ENCODE peak calls at places on chromosomes 12 and 14, in four cellular contexts. X is mesothelial cell of epicardium, F is Panc1, E is fibroblast of pulmonary artery. D is an unnamed sample.

GRCh38 chr12:113214938-113215400 is 6.3 kb upstream of the TPCN1 start:
- DNase-seq in X (no peak), E (peak), F (no peak), D (peak)

GRCh38 chr14:60125918-60126317 is 34.2 kb downstream of the PCNX4 start:
- DNase-seq in X (no peak), E (no peak), F (no peak), D (no peak)

GRCh38 chr14:69671365-69672050 is 60.1 kb downstream of the SUSD6 start:
- DNase-seq in E (no peak), X (no peak), F (no peak), D (no peak)

GRCh38 chr12:1367731-1368285 is 226.6 kb downstream of the FBXL14 start:
- DNase-seq in E (no peak), F (no peak), X (no peak), D (no peak)

GRCh38 chr14:68379510-68380303 is 413.2 kb downstream of the ZFP36L1 start:
- DNase-seq in F (no peak), X (no peak), E (no peak), D (no peak)

GRCh38 chr14:69700609-69701008 is 66.3 kb upstream of the SRSF5 start:
- DNase-seq in F (no peak), E (no peak), X (no peak), D (no peak)

GRCh38 chr12:95117178-95117599 is 43.8 kb upstream of the NR2C1 start:
- DNase-seq in X (peak), F (no peak), E (peak), D (no peak)

GRCh38 chr14:75335588-75335987 is 57.0 kb downstream of the FOS start:
- DNase-seq in X (no peak), E (no peak), F (no peak), D (no peak)

GRCh38 chr12:132152411-132152821 is 8.2 kb downstream of the NOC4L start:
- DNase-seq in F (no peak), X (peak), E (no peak), D (no peak)

GRCh38 chr12:27185234-27186045 is 58.6 kb upstream of the STK38L start:
- DNase-seq in E (peak), F (no peak), X (no peak), D (no peak)

GRCh38 chr14:89576132-89576923 is 159.3 kb upstream of the FOXN3 start:
- DNase-seq in F (no peak), X (no peak), E (no peak), D (peak)

GRCh38 chr14:61561144-61561543 is 134.2 kb upstream of the HIF1A start:
- DNase-seq in X (no peak), F (no peak), E (peak), D (no peak)

GRCh38 chr12:89939468-89940215 is 231.0 kb upstream of the ATP2B1 start:
- DNase-seq in E (no peak), X (no peak), F (no peak), D (no peak)

GRCh38 chr12:42568952-42569916 is 20.3 kb downstream of the PRICKLE1 start:
- DNase-seq in X (no peak), F (peak), E (peak), D (no peak)

GRCh38 chr12:113500662-113501435 is 29.2 kb upstream of the LHX5 start:
- DNase-seq in X (no peak), E (no peak), F (no peak), D (no peak)

GRCh38 chr12:51028126-51028810 is 2.1 kb upstream of the SLC11A2 start:
- DNase-seq in F (peak), X (no peak), E (peak), D (no peak)

GRCh38 chr14:72243309-72243708 is 311.1 kb downstream of the RGS6 start:
- DNase-seq in E (no peak), F (no peak), X (no peak), D (no peak)

GRCh38 chr12:9095322-9095721 is 20.4 kb downstream of the A2M start:
- DNase-seq in F (no peak), E (no peak), X (no peak), D (no peak)

GRCh38 chr14:34365309-34365915 is 96.6 kb downstream of the SPTSSA start:
- DNase-seq in X (no peak), E (peak), F (no peak), D (no peak)
- TF ChIP-seq CTCF in X (no peak), E (peak), F (peak), D (peak)

DNA sequence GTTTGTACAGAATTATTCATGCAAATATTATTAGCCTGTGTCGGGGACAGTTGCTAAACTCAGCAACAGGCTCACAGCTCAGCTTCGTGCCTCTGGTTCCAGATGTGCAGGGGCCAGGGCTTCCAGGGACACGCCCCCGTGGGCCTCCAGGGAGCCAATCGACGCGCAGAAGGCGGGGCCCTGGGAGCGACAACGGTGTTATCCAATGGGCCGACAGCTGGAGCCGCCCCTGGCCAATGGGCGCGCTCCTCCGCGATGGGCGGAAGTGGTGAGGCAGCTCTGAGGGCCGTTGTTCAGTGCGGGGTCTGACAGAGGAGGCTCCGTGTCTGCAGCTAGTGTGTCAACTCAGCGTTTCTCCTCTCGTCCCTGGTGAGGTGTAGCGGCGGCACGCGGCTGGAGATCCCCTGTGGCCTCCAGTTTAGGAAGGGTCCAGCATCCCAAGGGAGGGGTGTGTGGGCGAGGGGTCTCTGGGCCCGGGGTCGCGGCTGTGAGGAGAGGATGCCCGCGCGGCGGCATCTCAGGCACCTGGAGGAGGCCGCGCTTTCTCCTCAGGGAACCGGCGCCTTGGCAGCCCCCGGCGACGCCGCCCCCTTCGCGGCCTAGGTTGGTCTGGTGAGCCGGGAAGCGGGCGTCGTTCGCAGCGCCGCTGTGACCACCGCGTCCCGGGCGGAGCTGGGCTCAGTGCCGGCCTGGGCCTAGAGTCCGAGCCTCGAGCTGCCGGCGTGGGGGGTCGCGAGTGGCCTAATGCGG is at the start of gene TRAFD1:
- DNase-seq in X (peak), F (peak), E (peak), D (peak)
- TF ChIP-seq CTCF in X (no peak), F (no peak), E (no peak), D (no peak)

GRCh38 chr12:124509676-124510300 is 57.6 kb downstream of the NCOR2 start:
- DNase-seq in X (no peak), F (no peak), E (peak), D (no peak)

GRCh38 chr12:124509300-124509675 is 58.1 kb downstream of the NCOR2 start:
- DNase-seq in E (no peak), X (no peak), F (no peak), D (no peak)

GRCh38 chr12:124511259-124511985 is 56.0 kb downstream of the NCOR2 start:
- DNase-seq in F (no peak), E (no peak), X (no peak), D (no peak)

GRCh38 chr12:124508323-124509096 is 58.9 kb downstream of the NCOR2 start:
- DNase-seq in X (no peak), F (no peak), E (no peak), D (no peak)

GRCh38 chr12:124510301-124510970 is 57.0 kb downstream of the NCOR2 start:
- DNase-seq in F (no peak), X (no peak), E (no peak), D (no peak)
- TF ChIP-seq CTCF in F (no peak), X (no peak), E (no peak), D (no peak)

DNA sequence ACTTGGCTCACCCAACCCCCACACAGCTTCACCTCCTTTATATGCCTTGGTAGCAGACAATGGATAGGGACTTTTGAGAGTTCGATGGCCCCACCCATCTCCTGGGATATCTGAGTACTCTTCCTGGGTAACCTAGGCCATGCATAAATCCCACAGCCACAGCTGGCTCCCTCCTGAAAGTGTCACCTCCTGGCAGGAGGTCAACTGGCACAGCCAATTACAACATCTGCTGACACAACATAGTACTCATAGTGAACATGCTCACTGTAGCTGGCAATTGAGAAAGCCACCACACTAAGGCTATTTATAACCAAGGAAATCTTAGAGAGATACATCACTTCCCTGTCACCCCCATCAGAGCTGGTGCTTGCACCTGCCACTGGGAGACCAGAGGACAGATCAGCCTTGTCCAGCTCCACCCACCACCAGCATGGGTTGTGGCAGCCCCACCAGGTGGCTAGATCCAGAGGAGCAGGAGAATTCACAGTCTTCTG is 410.0 kb downstream of the SYT1 start:
- DNase-seq in F (no peak), X (no peak), E (no peak), D (no peak)
- TF ChIP-seq CTCF in F (no peak), X (no peak), E (no peak), D (no peak)

GRCh38 chr14:100035700-100036099 is 29.5 kb upstream of the EVL start:
- DNase-seq in F (no peak), X (no peak), E (no peak), D (no peak)
- TF ChIP-seq CTCF in F (no peak), X (no peak), E (no peak), D (no peak)

DNA sequence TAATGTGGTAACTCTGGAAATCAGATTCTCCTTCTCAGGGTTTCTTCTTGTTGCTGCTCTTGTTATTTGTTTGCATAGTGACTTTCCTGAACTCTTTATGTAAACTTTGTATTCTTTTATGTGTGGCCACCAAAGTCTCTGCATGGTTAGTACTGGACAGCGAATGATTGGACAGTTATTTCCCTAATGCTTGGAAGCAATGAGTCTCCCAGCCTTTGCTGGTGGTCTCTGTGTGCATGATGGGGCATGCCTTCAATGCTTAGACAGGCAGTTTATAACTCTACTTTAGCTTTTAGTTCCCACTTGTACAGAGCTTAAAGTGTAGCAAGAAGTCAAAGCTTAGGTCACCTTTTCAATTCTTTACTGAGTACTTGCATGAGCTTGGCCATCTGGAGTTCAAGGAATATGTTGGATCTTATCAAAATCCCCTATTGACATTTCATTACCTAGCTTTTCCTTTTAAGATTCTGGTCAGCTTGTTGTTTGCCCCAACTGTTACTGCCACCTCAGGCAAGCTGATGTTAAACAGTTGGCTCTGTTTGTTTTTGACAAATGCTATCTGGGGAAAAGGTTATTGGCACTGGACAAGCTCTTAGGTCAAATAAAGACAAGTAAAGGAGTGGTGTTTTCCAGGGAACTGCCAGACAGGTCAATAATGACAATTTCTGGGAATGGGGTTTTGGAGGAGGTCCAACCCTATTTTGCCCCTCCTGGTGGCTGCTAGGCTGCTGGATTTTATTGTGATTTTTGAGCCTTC is 12.3 kb downstream of the CCDC91 start:
- DNase-seq in E (no peak), F (no peak), X (no peak), D (no peak)
- TF ChIP-seq CTCF in E (no peak), F (no peak), X (no peak), D (no peak)